ENCODE peak calls at places on chromosomes 7 and 10, in nine cellular contexts. I, X, C, M, L, N, S, T and E are unnamed samples.

GRCh38 chr7:108090791-108091460 is 39.2 kb downstream of the LAMB4 start:
- DNase-seq in S (no peak), T (no peak), I (no peak), C (no peak), N (no peak), X (no peak), L (no peak), M (no peak), E (no peak)

GRCh38 chr10:986881-987634 is 1.2 kb upstream of the GTPBP4 start:
- DNase-seq in M (no peak), S (no peak), X (peak), T (no peak), L (peak), I (peak), N (no peak), C (no peak), E (no peak)

GRCh38 chr7:36148422-36149065 is 4.5 kb upstream of the EEPD1 start:
- DNase-seq in I (no peak), S (no peak), T (no peak), C (no peak), L (no peak), N (no peak), X (no peak), M (no peak), E (no peak)

GRCh38 chr7:149477494-149478443 is 16.9 kb upstream of the ZNF777 start:
- DNase-seq in S (no peak), L (no peak), N (no peak), I (no peak), M (peak), C (peak), X (no peak), T (no peak), E (no peak)

GRCh38 chr10:79333513-79333912 is 13.8 kb upstream of the PPIF start:
- DNase-seq in C (no peak), I (peak), M (no peak), N (no peak), L (peak), S (no peak), T (no peak), X (peak), E (no peak)

GRCh38 chr7:30162622-30163124 is 27.9 kb downstream of the MTURN start:
- DNase-seq in S (no peak), N (no peak), L (peak), X (peak), I (no peak), T (no peak), C (no peak), M (no peak), E (no peak)

GRCh38 chr10:71713135-71714040 is 6.2 kb downstream of the C10orf105 start:
- DNase-seq in I (peak), C (peak), T (no peak), L (peak), M (no peak), S (no peak), X (peak), N (peak), E (peak)

GRCh38 chr10:13352519-13352918 is 4.4 kb upstream of the SEPHS1 start:
- DNase-seq in L (no peak), N (no peak), S (peak), T (no peak), X (no peak), I (no peak), C (peak), M (peak), E (no peak)

GRCh38 chr7:17520941-17521340 is 222.5 kb downstream of the AHR start:
- DNase-seq in I (no peak), L (peak), N (no peak), S (no peak), X (peak), C (no peak), T (no peak), M (no peak), E (no peak)

GRCh38 chr10:63120554-63120953 is 12.6 kb upstream of the NRBF2 start:
- DNase-seq in I (peak), M (no peak), T (no peak), X (peak), N (no peak), C (no peak), S (no peak), L (peak), E (peak)

GRCh38 chr10:21807162-21807561 is 196.4 kb downstream of the DNAJC1 start:
- DNase-seq in X (no peak), T (no peak), S (peak), N (no peak), L (no peak), I (peak), M (peak), C (peak), E (no peak)

GRCh38 chr10:31586708-31587107 is 267.7 kb downstream of the ZEB1 start:
- DNase-seq in I (no peak), N (no peak), C (no peak), S (no peak), X (no peak), L (no peak), M (no peak), T (no peak), E (no peak)

GRCh38 chr7:158944195-158944594 is 87.8 kb downstream of the DYNC2I1 start:
- DNase-seq in C (no peak), S (no peak), I (no peak), T (no peak), L (no peak), M (no peak), X (no peak), N (no peak), E (no peak)

GRCh38 chr10:23432639-23433038 is 6.2 kb upstream of the OTUD1 start:
- DNase-seq in X (no peak), T (no peak), S (no peak), I (no peak), L (no peak), M (no peak), C (no peak), N (no peak), E (no peak)